ENCODE peak calls at places on chromosome 5, in seven cellular contexts. One of them, this sample, is unnamed.
A peak's percentile ranks its signal among the peaks of the same experiment; 100 is the strongest.

GRCh38 chr5:73607228-73607627 is 18.8 kb upstream of the ARHGEF28 start:
- DNase-seq in ovary: no peak
- DNase-seq in cardiac muscle cell: no peak
- DNase-seq in heart left ventricle: no peak
- DNase-seq in neural progenitor cell: no peak
- DNase-seq in heart right ventricle: no peak
- DNase-seq in A549: no peak
- DNase-seq in this sample: no peak

GRCh38 chr5:58002318-58002717 is 457.6 kb downstream of the PLK2 start:
- DNase-seq in ovary: no peak
- DNase-seq in cardiac muscle cell: no peak
- DNase-seq in heart left ventricle: no peak
- DNase-seq in neural progenitor cell: no peak
- DNase-seq in heart right ventricle: no peak
- DNase-seq in A549: no peak
- DNase-seq in this sample: no peak

GRCh38 chr5:32420506-32420905 is 24.0 kb downstream of the ZFR start:
- DNase-seq in ovary: no peak
- DNase-seq in cardiac muscle cell: no peak
- DNase-seq in heart left ventricle: no peak
- DNase-seq in neural progenitor cell: no peak
- DNase-seq in heart right ventricle: no peak
- DNase-seq in A549: no peak
- DNase-seq in this sample: no peak

GRCh38 chr5:174423538-174423937 is 300.8 kb upstream of the MSX2 start:
- DNase-seq in ovary: no peak
- DNase-seq in cardiac muscle cell: peak; percentile 27
- DNase-seq in heart left ventricle: no peak
- DNase-seq in neural progenitor cell: no peak
- DNase-seq in heart right ventricle: no peak
- DNase-seq in A549: no peak
- DNase-seq in this sample: no peak

GRCh38 chr5:53569486-53569885 is 9.0 kb downstream of the NDUFS4 start:
- DNase-seq in ovary: no peak
- DNase-seq in cardiac muscle cell: no peak
- DNase-seq in heart left ventricle: no peak
- DNase-seq in neural progenitor cell: no peak
- DNase-seq in heart right ventricle: no peak
- DNase-seq in A549: no peak
- DNase-seq in this sample: no peak

GRCh38 chr5:31887556-31887955 is 248.6 kb downstream of the PDZD2 start:
- DNase-seq in ovary: no peak
- DNase-seq in cardiac muscle cell: no peak
- DNase-seq in heart left ventricle: no peak
- DNase-seq in neural progenitor cell: no peak
- DNase-seq in heart right ventricle: no peak
- DNase-seq in A549: no peak
- DNase-seq in this sample: no peak

GRCh38 chr5:125272364-125272763 is 525.9 kb upstream of the ZNF608 start:
- DNase-seq in ovary: no peak
- DNase-seq in cardiac muscle cell: no peak
- DNase-seq in heart left ventricle: no peak
- DNase-seq in neural progenitor cell: no peak
- DNase-seq in heart right ventricle: no peak
- DNase-seq in A549: no peak
- DNase-seq in this sample: no peak

GRCh38 chr5:160357861-160358411 is 12.5 kb downstream of the C1QTNF2 start:
- DNase-seq in ovary: peak; percentile 47
- DNase-seq in cardiac muscle cell: no peak
- DNase-seq in heart left ventricle: peak; percentile 70
- DNase-seq in neural progenitor cell: no peak
- DNase-seq in heart right ventricle: peak; percentile 62
- DNase-seq in A549: no peak
- DNase-seq in this sample: peak; percentile 54

GRCh38 chr5:139636207-139636792 is 11.8 kb upstream of the CXXC5 start:
- DNase-seq in ovary: no peak
- DNase-seq in cardiac muscle cell: no peak
- DNase-seq in heart left ventricle: no peak
- DNase-seq in neural progenitor cell: no peak
- DNase-seq in heart right ventricle: no peak
- DNase-seq in A549: no peak
- DNase-seq in this sample: peak; percentile 14

GRCh38 chr5:143220748-143221211 is 182.7 kb downstream of the NR3C1 start:
- DNase-seq in ovary: no peak
- DNase-seq in cardiac muscle cell: no peak
- DNase-seq in heart left ventricle: no peak
- DNase-seq in neural progenitor cell: no peak
- DNase-seq in heart right ventricle: no peak
- DNase-seq in A549: no peak
- DNase-seq in this sample: no peak

GRCh38 chr5:177997846-177998245 is 1.8 kb upstream of the PROP1 start:
- DNase-seq in ovary: no peak
- DNase-seq in cardiac muscle cell: no peak
- DNase-seq in heart left ventricle: no peak
- DNase-seq in neural progenitor cell: no peak
- DNase-seq in heart right ventricle: no peak
- DNase-seq in A549: no peak
- DNase-seq in this sample: no peak

GRCh38 chr5:4642525-4642924 is 497.6 kb upstream of the ADAMTS16 start:
- DNase-seq in ovary: no peak
- DNase-seq in cardiac muscle cell: no peak
- DNase-seq in heart left ventricle: no peak
- DNase-seq in neural progenitor cell: no peak
- DNase-seq in heart right ventricle: no peak
- DNase-seq in A549: no peak
- DNase-seq in this sample: no peak

GRCh38 chr5:6856658-6857057 is 143.4 kb downstream of the TENT4A start:
- DNase-seq in ovary: no peak
- DNase-seq in cardiac muscle cell: no peak
- DNase-seq in heart left ventricle: no peak
- DNase-seq in neural progenitor cell: no peak
- DNase-seq in heart right ventricle: no peak
- DNase-seq in A549: no peak
- DNase-seq in this sample: no peak

GRCh38 chr5:63439537-63439936 is 522.7 kb downstream of the HTR1A start:
- DNase-seq in ovary: no peak
- DNase-seq in cardiac muscle cell: no peak
- DNase-seq in heart left ventricle: no peak
- DNase-seq in neural progenitor cell: peak; percentile 2
- DNase-seq in heart right ventricle: no peak
- DNase-seq in A549: no peak
- DNase-seq in this sample: no peak

GRCh38 chr5:39503148-39503547 is 78.4 kb upstream of the DAB2 start:
- DNase-seq in ovary: peak; percentile 83
- DNase-seq in cardiac muscle cell: no peak
- DNase-seq in heart left ventricle: no peak
- DNase-seq in neural progenitor cell: no peak
- DNase-seq in heart right ventricle: peak; percentile 37
- DNase-seq in A549: no peak
- DNase-seq in this sample: peak; percentile 60

GRCh38 chr5:40224421-40224820 is 455.3 kb upstream of the PTGER4 start:
- DNase-seq in ovary: no peak
- DNase-seq in cardiac muscle cell: no peak
- DNase-seq in heart left ventricle: no peak
- DNase-seq in neural progenitor cell: no peak
- DNase-seq in heart right ventricle: no peak
- DNase-seq in A549: no peak
- DNase-seq in this sample: no peak

GRCh38 chr5:83000448-83000847 is 76.7 kb downstream of the TMEM167A start:
- DNase-seq in ovary: no peak
- DNase-seq in cardiac muscle cell: no peak
- DNase-seq in heart left ventricle: no peak
- DNase-seq in neural progenitor cell: no peak
- DNase-seq in heart right ventricle: no peak
- DNase-seq in A549: no peak
- DNase-seq in this sample: no peak

GRCh38 chr5:79707535-79707934 is 17.9 kb downstream of the CMYA5 start:
- DNase-seq in ovary: no peak
- DNase-seq in cardiac muscle cell: no peak
- DNase-seq in heart left ventricle: no peak
- DNase-seq in neural progenitor cell: no peak
- DNase-seq in heart right ventricle: no peak
- DNase-seq in A549: no peak
- DNase-seq in this sample: no peak

GRCh38 chr5:169121631-169122420 is 179.1 kb downstream of the SLIT3 start:
- DNase-seq in ovary: no peak
- DNase-seq in cardiac muscle cell: no peak
- DNase-seq in heart left ventricle: no peak
- DNase-seq in neural progenitor cell: no peak
- DNase-seq in heart right ventricle: no peak
- DNase-seq in A549: no peak
- DNase-seq in this sample: no peak

GRCh38 chr5:93675458-93676450 is 65.6 kb downstream of the POU5F2 start:
- DNase-seq in ovary: no peak
- DNase-seq in cardiac muscle cell: no peak
- DNase-seq in heart left ventricle: no peak
- DNase-seq in neural progenitor cell: no peak
- DNase-seq in heart right ventricle: no peak
- DNase-seq in A549: no peak
- DNase-seq in this sample: no peak

GRCh38 chr5:53073349-53073748 is 36.2 kb downstream of the MOCS2 start:
- DNase-seq in ovary: no peak
- DNase-seq in cardiac muscle cell: no peak
- DNase-seq in heart left ventricle: no peak
- DNase-seq in neural progenitor cell: no peak
- DNase-seq in heart right ventricle: no peak
- DNase-seq in A549: no peak
- DNase-seq in this sample: peak; percentile 17

GRCh38 chr5:41511241-41511640 is 840 bp upstream of the PLCXD3 start:
- DNase-seq in ovary: no peak
- DNase-seq in cardiac muscle cell: no peak
- DNase-seq in heart left ventricle: no peak
- DNase-seq in neural progenitor cell: no peak
- DNase-seq in heart right ventricle: no peak
- DNase-seq in A549: no peak
- DNase-seq in this sample: no peak

GRCh38 chr5:41508186-41508585 is 2.2 kb downstream of the PLCXD3 start:
- DNase-seq in ovary: no peak
- DNase-seq in cardiac muscle cell: no peak
- DNase-seq in heart left ventricle: no peak
- DNase-seq in neural progenitor cell: no peak
- DNase-seq in heart right ventricle: no peak
- DNase-seq in A549: no peak
- DNase-seq in this sample: no peak

GRCh38 chr5:41509399-41510175 is 814 bp downstream of the PLCXD3 start:
- DNase-seq in ovary: peak; percentile 26
- DNase-seq in cardiac muscle cell: peak; percentile 13
- DNase-seq in heart left ventricle: no peak
- DNase-seq in neural progenitor cell: no peak
- DNase-seq in heart right ventricle: no peak
- DNase-seq in A549: peak; percentile 14
- DNase-seq in this sample: no peak

GRCh38 chr5:41508696-41509398 is 1.6 kb downstream of the PLCXD3 start:
- DNase-seq in ovary: peak; percentile 22
- DNase-seq in cardiac muscle cell: peak; percentile 15
- DNase-seq in heart left ventricle: no peak
- DNase-seq in neural progenitor cell: no peak
- DNase-seq in heart right ventricle: no peak
- DNase-seq in A549: no peak
- DNase-seq in this sample: no peak

DNA sequence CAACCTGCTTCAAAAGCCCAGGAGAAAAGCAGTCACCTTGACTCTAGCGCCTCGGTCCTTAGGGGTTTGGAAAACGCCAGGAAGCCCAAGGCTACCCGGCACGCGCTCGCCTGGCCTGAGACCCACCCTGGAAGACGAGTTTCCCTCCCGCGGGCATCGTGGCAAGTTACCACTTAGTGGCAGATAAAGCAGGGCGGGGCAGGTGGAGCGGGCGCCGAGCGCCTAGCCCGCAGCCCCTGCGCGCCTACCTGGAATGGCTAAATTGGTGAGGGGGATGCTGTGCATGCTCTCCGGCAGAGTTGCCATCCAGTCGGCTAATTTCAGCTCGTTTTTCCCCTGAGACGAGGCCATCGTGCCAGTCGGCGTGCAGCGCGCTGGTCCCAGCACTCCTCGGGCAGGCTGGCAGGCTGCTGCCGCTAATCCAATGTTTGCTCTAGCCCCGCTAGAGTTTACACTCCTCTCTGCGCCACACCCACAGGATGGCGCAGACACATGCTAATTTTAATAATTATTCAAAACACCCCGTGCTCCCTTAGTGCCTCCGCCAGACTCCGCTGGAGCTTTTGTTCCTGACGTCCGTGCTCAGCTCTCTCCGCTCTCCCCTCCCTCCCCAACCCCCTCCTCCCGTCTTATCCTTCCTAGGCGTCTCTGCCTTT is at the start of gene PLCXD3:
- DNase-seq in ovary: peak; percentile 67
- DNase-seq in cardiac muscle cell: peak; percentile 88
- DNase-seq in heart left ventricle: peak; percentile 56
- DNase-seq in neural progenitor cell: peak; percentile 74
- DNase-seq in heart right ventricle: peak; percentile 45
- DNase-seq in A549: peak; percentile 32
- DNase-seq in this sample: peak; percentile 50
- H3K4me3 ChIP-seq in ovary: peak within 1 kb of the TSS; percentile 50
- H3K4me3 ChIP-seq in cardiac muscle cell: peak within 1 kb of the TSS; percentile 68
- H3K4me3 ChIP-seq in heart left ventricle: peak within 1 kb of the TSS; percentile 66
- H3K4me3 ChIP-seq in neural progenitor cell: peak within 1 kb of the TSS; percentile 53
- H3K4me3 ChIP-seq in heart right ventricle: peak within 1 kb of the TSS; percentile 68
- H3K4me3 ChIP-seq in A549: peak within 1 kb of the TSS; percentile 52
- H3K4me3 ChIP-seq in this sample: peak within 1 kb of the TSS; percentile 49

DNA sequence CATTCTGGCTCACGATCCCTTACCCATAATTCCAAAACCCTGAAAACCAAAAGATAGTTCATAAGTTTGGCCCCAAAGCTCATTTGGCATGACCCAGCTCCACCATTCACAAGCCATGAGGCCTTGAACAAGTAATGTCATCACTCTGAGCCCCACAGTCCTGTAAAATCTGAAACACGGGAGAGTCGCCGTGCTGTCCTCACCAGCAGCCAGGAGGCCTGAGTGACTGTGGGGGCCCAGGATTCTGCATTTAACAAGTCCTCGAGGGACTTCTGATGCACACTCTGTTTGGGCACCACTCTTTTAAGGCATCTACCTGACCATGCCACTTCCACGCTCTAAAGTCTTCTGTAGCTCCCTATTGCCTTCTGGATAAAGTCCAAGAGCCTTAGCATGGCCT is 40.8 kb downstream of the DUSP1 start:
- DNase-seq in ovary: no peak
- DNase-seq in cardiac muscle cell: no peak
- DNase-seq in heart left ventricle: no peak
- DNase-seq in neural progenitor cell: no peak
- DNase-seq in heart right ventricle: no peak
- DNase-seq in A549: no peak
- DNase-seq in this sample: no peak
- TF ChIP-seq CTCF in ovary: no peak
- TF ChIP-seq CTCF in cardiac muscle cell: no peak
- TF ChIP-seq CTCF in heart left ventricle: no peak
- TF ChIP-seq CTCF in neural progenitor cell: no peak
- TF ChIP-seq CTCF in heart right ventricle: no peak
- TF ChIP-seq CTCF in A549: no peak
- TF ChIP-seq CTCF in this sample: no peak

GRCh38 chr5:35853652-35854051 is 3.0 kb upstream of the IL7R start:
- DNase-seq in ovary: peak; percentile 28
- DNase-seq in cardiac muscle cell: no peak
- DNase-seq in heart left ventricle: no peak
- DNase-seq in neural progenitor cell: no peak
- DNase-seq in heart right ventricle: no peak
- DNase-seq in A549: no peak
- DNase-seq in this sample: peak; percentile 47
- H3K4me3 ChIP-seq in ovary: no peak overlapping the region
- H3K4me3 ChIP-seq in cardiac muscle cell: no peak overlapping the region
- H3K4me3 ChIP-seq in heart left ventricle: no peak overlapping the region
- H3K4me3 ChIP-seq in neural progenitor cell: no peak overlapping the region
- H3K4me3 ChIP-seq in heart right ventricle: no peak overlapping the region
- H3K4me3 ChIP-seq in A549: no peak overlapping the region
- H3K4me3 ChIP-seq in this sample: no peak overlapping the region

GRCh38 chr5:179679014-179679674 is 1.7 kb downstream of the CBY3 start:
- DNase-seq in ovary: peak; percentile 88
- DNase-seq in cardiac muscle cell: no peak
- DNase-seq in heart left ventricle: peak; percentile 80
- DNase-seq in neural progenitor cell: peak; percentile 72
- DNase-seq in heart right ventricle: peak; percentile 76
- DNase-seq in A549: no peak
- DNase-seq in this sample: peak; percentile 82
- TF ChIP-seq CTCF in ovary: peak; percentile 45
- TF ChIP-seq CTCF in cardiac muscle cell: peak; percentile 50
- TF ChIP-seq CTCF in heart left ventricle: peak; percentile 48
- TF ChIP-seq CTCF in neural progenitor cell: peak; percentile 32
- TF ChIP-seq CTCF in heart right ventricle: peak; percentile 37
- TF ChIP-seq CTCF in A549: no peak
- TF ChIP-seq CTCF in this sample: no peak